ENCODE peak calls at places on chromosomes 7 and 10, in five cellular contexts. U is fibroblast of lung; W is H9; Q is Caco-2; X is CD8-positive, alpha-beta T cell. H is an unnamed sample.

GRCh38 chr7:19249281-19249680 is 104.1 kb upstream of the FERD3L start:
- DNase-seq in W (no peak), Q (no peak), U (peak; percentile 36), X (no peak), H (peak; percentile 46)

GRCh38 chr7:143978585-143978984 is 21.5 kb upstream of the OR6B1 start:
- DNase-seq in X (no peak), U (no peak), W (no peak), Q (no peak), H (no peak)

GRCh38 chr7:38222481-38223096 is 44.5 kb downstream of the STARD3NL start:
- DNase-seq in W (no peak), U (peak; percentile 49), X (no peak), Q (peak; percentile 61), H (peak; percentile 62)

GRCh38 chr7:8433477-8434289 is at the start of gene NXPH1:
- DNase-seq in W (peak; percentile 63), X (no peak), Q (peak; percentile 73), U (no peak), H (no peak)

GRCh38 chr10:69241575-69241974 is 21.4 kb downstream of the HKDC1 start:
- DNase-seq in U (peak; percentile 80), W (no peak), Q (no peak), X (no peak), H (peak; percentile 69)

GRCh38 chr10:77176224-77176623 is 461.4 kb downstream of the KCNMA1 start:
- DNase-seq in Q (no peak), W (no peak), U (no peak), X (no peak), H (no peak)

GRCh38 chr7:94928168-94928707 is 20.8 kb downstream of the PPP1R9A start:
- DNase-seq in W (no peak), U (no peak), Q (no peak), X (no peak), H (no peak)

GRCh38 chr7:28130277-28130676 is 50.3 kb downstream of the JAZF1 start:
- DNase-seq in W (no peak), Q (peak; percentile 14), U (peak; percentile 54), X (no peak), H (peak; percentile 83)

GRCh38 chr7:20076835-20077234 is 140.3 kb downstream of the MACC1 start:
- DNase-seq in X (no peak), W (no peak), Q (no peak), U (no peak), H (no peak)

GRCh38 chr7:18859331-18859730 is 258.1 kb downstream of the TWIST1 start:
- DNase-seq in W (no peak), Q (no peak), X (no peak), U (no peak), H (no peak)

GRCh38 chr7:126790763-126791162 is 462.0 kb downstream of the GRM8 start:
- DNase-seq in W (no peak), Q (no peak), X (no peak), U (no peak), H (no peak)

GRCh38 chr7:49928787-49929186 is 155.3 kb downstream of the VWC2 start:
- DNase-seq in Q (no peak), X (no peak), W (no peak), U (no peak), H (no peak)

GRCh38 chr10:97173036-97173435 is 12.7 kb downstream of the SLIT1 start:
- DNase-seq in W (no peak), X (no peak), Q (no peak), U (no peak), H (no peak)

GRCh38 chr7:30226593-30227268 is 57.7 kb upstream of the ZNRF2 start:
- DNase-seq in U (no peak), X (no peak), Q (peak; percentile 81), W (peak; percentile 76), H (no peak)
- TF ChIP-seq CTCF in U (no peak), X (no peak), Q (peak; percentile 93), W (peak; percentile 73), H (no peak)

GRCh38 chr7:81285142-81285871 is 366.5 kb upstream of the SEMA3C start:
- DNase-seq in W (no peak), U (peak; percentile 96), X (no peak), Q (no peak), H (peak; percentile 82)
- TF ChIP-seq CTCF in W (no peak), U (no peak), X (no peak), Q (no peak), H (peak; percentile 29)

GRCh38 chr10:101478956-101479355 is 109.1 kb downstream of the POLL start:
- DNase-seq in U (no peak), X (no peak), W (no peak), Q (no peak), H (no peak)

GRCh38 chr10:101485207-101485606 is 102.8 kb downstream of the POLL start:
- DNase-seq in W (no peak), Q (no peak), U (no peak), X (no peak), H (no peak)

GRCh38 chr10:101482568-101482967 is 105.5 kb downstream of the POLL start:
- DNase-seq in X (no peak), U (no peak), Q (no peak), W (no peak), H (no peak)

GRCh38 chr10:101484154-101484748 is 103.8 kb downstream of the POLL start:
- DNase-seq in Q (no peak), W (no peak), X (no peak), U (no peak), H (no peak)

DNA sequence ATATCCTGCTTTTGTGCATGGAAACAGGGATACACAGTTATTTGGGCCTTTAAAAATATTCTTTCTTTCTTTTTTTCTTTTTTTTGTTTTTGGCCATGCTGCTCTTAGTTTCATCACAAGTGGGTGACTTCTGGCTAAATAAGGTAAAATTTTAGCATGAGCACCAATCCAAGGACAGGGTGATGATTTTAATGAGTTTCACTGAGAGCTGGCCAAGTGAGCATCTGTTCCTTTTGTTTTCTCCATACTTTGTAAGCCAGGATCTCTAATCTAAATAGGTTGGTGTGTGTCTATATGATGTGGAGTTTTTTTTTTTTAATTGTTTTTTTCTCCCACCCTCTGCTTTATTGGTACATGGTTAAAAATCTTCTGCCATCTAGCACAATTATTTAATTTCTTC is 106.8 kb downstream of the POLL start:
- DNase-seq in W (no peak), Q (no peak), X (no peak), U (no peak), H (no peak)
- TF ChIP-seq CTCF in W (no peak), Q (no peak), X (no peak), U (no peak), H (no peak)

GRCh38 chr7:123972045-123972444 is 47.0 kb downstream of the SPAM1 start:
- DNase-seq in U (no peak), X (no peak), Q (no peak), W (no peak), H (no peak)

GRCh38 chr7:123961731-123962130 is 36.7 kb downstream of the SPAM1 start:
- DNase-seq in X (no peak), Q (no peak), W (no peak), U (peak; percentile 14), H (no peak)

DNA sequence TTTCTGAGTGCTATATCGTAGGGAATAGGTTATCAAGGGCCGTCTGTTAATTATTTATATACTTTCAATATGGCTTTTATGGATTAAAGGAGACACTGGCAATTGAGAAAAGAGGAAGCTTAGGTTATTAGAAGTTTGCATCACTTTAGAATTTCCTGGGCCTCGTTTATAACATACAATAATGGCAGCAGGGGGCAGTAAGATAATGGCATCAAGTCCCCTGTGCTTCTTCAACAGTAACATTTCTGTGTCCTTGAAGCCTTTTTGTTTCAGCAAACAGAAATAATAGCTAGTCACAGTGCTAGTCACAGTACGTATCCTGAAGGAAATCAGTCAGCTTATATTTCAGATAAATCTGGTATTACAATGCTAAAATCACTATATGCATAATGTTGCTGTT is 41.9 kb downstream of the SPAM1 start:
- DNase-seq in U (no peak), W (no peak), Q (no peak), X (no peak), H (no peak)
- TF ChIP-seq CTCF in U (peak; percentile 31), W (no peak), Q (no peak), X (no peak), H (no peak)